ENCODE peak calls at places on chromosomes 12 and 14, in four cellular contexts. X is neural progenitor cell, M is tibial nerve, C is prostate gland. B is an unnamed sample. For H3K4me1, the result is how much of the 10 kb centered on the place peaks cover.

GRCh38 chr12:32583535-32583934 is 95.6 kb upstream of the DNM1L start:
- DNase-seq in X (no peak), M (no peak), C (no peak), B (no peak)

GRCh38 chr12:58293308-58293983 is 352.1 kb downstream of the ATP23 start:
- DNase-seq in X (no peak), M (no peak), C (no peak), B (no peak)

GRCh38 chr12:68240975-68241374 is 12.4 kb downstream of the IL22 start:
- DNase-seq in X (no peak), M (no peak), C (no peak), B (no peak)

GRCh38 chr12:109461049-109461845 is 15.9 kb downstream of the KCTD10 start:
- DNase-seq in X (no peak), M (peak), C (no peak), B (no peak)

GRCh38 chr12:57096099-57096572 is 7.2 kb downstream of the NAB2 start:
- DNase-seq in X (no peak), M (no peak), C (peak), B (no peak)

GRCh38 chr12:73067616-73068015 is 795.4 kb downstream of the TRHDE start:
- DNase-seq in X (no peak), M (no peak), C (no peak), B (no peak)

GRCh38 chr12:65840793-65841670 is 16.7 kb downstream of the HMGA2 start:
- DNase-seq in X (no peak), M (no peak), C (no peak), B (no peak)

GRCh38 chr12:130162267-130162666 is at the start of gene FZD10:
- DNase-seq in X (peak), M (peak), C (peak), B (no peak)

GRCh38 chr14:74739293-74740030 is 23.7 kb upstream of the YLPM1 start:
- DNase-seq in X (no peak), M (no peak), C (no peak), B (no peak)

GRCh38 chr12:12902036-12902435 is 10.7 kb downstream of the GPRC5A start:
- DNase-seq in X (no peak), M (no peak), C (no peak), B (no peak)

DNA sequence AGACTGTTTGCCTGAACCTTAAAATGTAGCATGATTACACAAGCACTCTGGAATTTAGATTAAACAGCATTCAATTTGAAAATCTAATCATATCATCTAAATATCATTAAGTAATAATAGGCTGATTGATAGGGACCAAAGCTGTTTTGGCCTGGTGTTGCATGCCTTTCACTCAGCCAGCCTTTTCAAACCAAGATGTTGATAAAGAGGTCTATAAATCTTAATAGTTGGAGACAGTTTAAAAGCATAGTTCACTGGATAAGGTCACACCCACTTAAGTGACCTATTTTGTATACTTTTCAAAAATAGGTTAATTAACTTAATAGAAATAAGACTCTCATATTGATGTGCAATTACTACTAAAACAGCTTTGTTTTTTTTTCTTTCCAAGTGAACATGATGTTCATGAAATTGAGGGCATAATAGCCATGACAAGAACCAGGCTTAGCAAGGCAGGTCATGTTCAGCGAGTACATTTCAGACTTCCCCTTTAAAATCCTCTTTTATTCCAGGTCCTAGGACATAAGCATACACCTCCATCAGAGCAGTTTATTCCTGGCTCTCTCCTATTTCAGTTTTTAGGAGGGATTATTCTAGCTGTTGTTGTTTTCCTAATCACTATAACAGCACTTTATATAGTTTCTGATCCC is 349.0 kb downstream of the RAD51B start:
- DNase-seq in X (no peak), M (no peak), C (no peak), B (no peak)
- H3K4me1 ChIP-seq in X (under half), M (under half), C (under half), B (under half)

GRCh38 chr14:20350280-20350679 is 6.8 kb downstream of the PARP2 start:
- DNase-seq in X (no peak), M (no peak), C (no peak), B (no peak)

GRCh38 chr14:20347747-20348146 is 4.3 kb downstream of the PARP2 start:
- DNase-seq in X (no peak), M (no peak), C (no peak), B (no peak)

GRCh38 chr14:20346713-20347112 is 3.3 kb downstream of the PARP2 start:
- DNase-seq in X (no peak), M (no peak), C (no peak), B (no peak)

GRCh38 chr14:20345366-20345765 is 1.9 kb downstream of the PARP2 start:
- DNase-seq in X (no peak), M (no peak), C (no peak), B (no peak)

DNA sequence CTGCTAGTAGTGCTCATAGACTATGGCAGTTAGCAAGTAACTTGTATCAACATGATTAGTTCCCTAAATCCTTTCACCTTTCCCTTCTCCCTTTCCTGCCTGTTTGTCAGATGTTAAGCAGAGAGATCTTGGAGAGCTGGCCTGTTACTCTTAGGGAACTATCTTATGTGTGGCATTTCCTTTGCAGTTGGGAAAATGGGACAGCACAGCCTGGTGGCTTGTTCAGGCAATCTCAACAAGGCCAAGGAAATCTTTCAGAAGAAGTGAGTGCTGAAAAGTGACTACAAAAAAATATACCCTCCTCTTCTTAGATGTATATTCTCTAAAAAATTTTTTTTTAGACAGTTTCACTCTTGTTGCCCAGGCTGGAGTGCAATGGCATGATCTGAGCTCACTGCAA is 7.4 kb downstream of the PARP2 start:
- DNase-seq in X (no peak), M (no peak), C (no peak), B (no peak)
- TF ChIP-seq CTCF in X (no peak), M (no peak), C (no peak), B (no peak)

GRCh38 chr12:52585951-52586350 is 12.3 kb upstream of the KRT74 start:
- DNase-seq in X (no peak), M (no peak), C (no peak), B (no peak)
- H3K4me3 ChIP-seq in X (no peak), M (no peak), C (no peak), B (no peak)

GRCh38 chr14:95232894-95233584 is 75.7 kb upstream of the DICER1 start:
- DNase-seq in X (no peak), M (no peak), C (no peak), B (no peak)
- H3K4me1 ChIP-seq in X (under half), M (half or more), C (under half), B (under half)

GRCh38 chr14:105859717-105860614 is 333.6 kb downstream of the TMEM121 start:
- DNase-seq in X (no peak), M (no peak), C (no peak), B (no peak)

GRCh38 chr14:105857223-105857815 is 330.9 kb downstream of the TMEM121 start:
- DNase-seq in X (no peak), M (no peak), C (no peak), B (peak)

GRCh38 chr14:105856676-105857222 is 330.4 kb downstream of the TMEM121 start:
- DNase-seq in X (no peak), M (no peak), C (no peak), B (no peak)

GRCh38 chr14:105858676-105859025 is 332.3 kb downstream of the TMEM121 start:
- DNase-seq in X (no peak), M (no peak), C (no peak), B (no peak)

GRCh38 chr14:105857816-105858675 is 331.7 kb downstream of the TMEM121 start:
- DNase-seq in X (no peak), M (no peak), C (no peak), B (no peak)
- TF ChIP-seq CTCF in X (no peak), M (no peak), C (no peak), B (no peak)

GRCh38 chr12:26341481-26341880 is 146.1 kb downstream of the SSPN start:
- DNase-seq in X (peak), M (no peak), C (no peak), B (no peak)

GRCh38 chr12:26347300-26347699 is 151.9 kb downstream of the SSPN start:
- DNase-seq in X (no peak), M (no peak), C (no peak), B (no peak)

GRCh38 chr12:26345471-26346003 is 150.2 kb downstream of the SSPN start:
- DNase-seq in X (no peak), M (no peak), C (no peak), B (no peak)

GRCh38 chr12:26346748-26347147 is 151.4 kb downstream of the SSPN start:
- DNase-seq in X (no peak), M (no peak), C (no peak), B (no peak)
- H3K4me3 ChIP-seq in X (no peak), M (no peak), C (no peak), B (no peak)

DNA sequence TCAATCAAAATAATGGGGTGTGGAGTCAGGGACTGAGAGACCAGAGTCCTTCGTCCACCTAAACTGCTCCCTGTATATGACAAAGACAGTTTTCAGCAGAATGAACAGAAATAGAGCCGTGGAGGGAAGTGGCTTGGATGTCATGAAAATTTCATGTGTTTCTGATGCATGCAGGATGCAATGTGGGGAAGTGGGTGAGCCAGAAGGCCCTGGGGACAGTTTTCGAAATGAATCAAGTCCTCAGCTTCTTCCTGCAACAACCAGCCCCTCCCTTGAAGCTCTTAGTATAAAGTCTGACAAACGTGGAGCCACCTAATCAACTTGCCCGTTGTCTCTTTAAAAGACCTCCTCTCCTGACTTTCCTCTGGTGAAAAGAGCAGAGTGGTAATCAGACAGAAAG is 41.1 kb downstream of the CCDC60 start:
- DNase-seq in X (no peak), M (no peak), C (no peak), B (no peak)
- H3K4me1 ChIP-seq in X (under half), M (under half), C (under half), B (under half)

GRCh38 chr12:2944401-2945047 is 14.7 kb upstream of the TEAD4 start:
- DNase-seq in X (peak), M (peak), C (peak), B (peak)
- TF ChIP-seq CTCF in X (peak), M (peak), C (peak), B (peak)

B was measured in psoas muscle.